ENCODE peak calls at places on chromosome 17, in ten cellular contexts. X, L, M, T, D, B, Q, F, J and S are unnamed samples.

GRCh38 chr17:48134912-48135480 is 27.4 kb downstream of the SNX11 start:
- DNase-seq in J (no peak), T (peak; percentile 27), B (no peak), F (no peak), D (no peak), L (peak; percentile 59), X (no peak), M (no peak), Q (no peak), S (no peak)

GRCh38 chr17:6666557-6666956 is 15.0 kb downstream of the C17orf100 start:
- DNase-seq in M (no peak), X (no peak), D (no peak), F (no peak), L (no peak), B (no peak), Q (no peak), T (no peak), J (no peak), S (no peak)

GRCh38 chr17:7888184-7888920 is at the start of gene CHD3:
- DNase-seq in M (no peak), L (no peak), X (no peak), T (no peak), Q (no peak), D (no peak), J (peak; percentile 32), F (no peak), B (peak; percentile 58), S (no peak)

GRCh38 chr17:74892013-74892841 is 1.2 kb downstream of the FADS6 start:
- DNase-seq in M (no peak), J (no peak), D (no peak), X (no peak), T (no peak), B (no peak), L (no peak), F (no peak), Q (no peak), S (no peak)

GRCh38 chr17:35086931-35087573 is 23.5 kb upstream of the RFFL start:
- DNase-seq in L (no peak), T (no peak), D (no peak), F (no peak), X (peak; percentile 4), M (no peak), Q (no peak), B (no peak), J (no peak), S (no peak)

GRCh38 chr17:59621771-59622170 is 2.1 kb downstream of the CLTC start:
- DNase-seq in D (no peak), J (no peak), Q (no peak), X (no peak), B (no peak), F (no peak), T (no peak), M (no peak), L (no peak), S (no peak)

GRCh38 chr17:55067697-55068439 is 99.3 kb downstream of the STXBP4 start:
- DNase-seq in J (peak; percentile 51), M (no peak), B (no peak), T (peak; percentile 35), L (no peak), F (no peak), X (no peak), D (no peak), Q (no peak), S (no peak)

GRCh38 chr17:62994931-62995330 is 28.9 kb downstream of the TANC2 start:
- DNase-seq in X (no peak), D (no peak), T (no peak), B (no peak), L (no peak), M (no peak), Q (no peak), J (peak; percentile 45), F (no peak), S (no peak)

GRCh38 chr17:39094607-39095308 is 56.7 kb downstream of the PLXDC1 start:
- DNase-seq in B (peak; percentile 64), M (no peak), X (no peak), D (no peak), Q (no peak), J (no peak), L (no peak), F (no peak), T (no peak), S (no peak)

GRCh38 chr17:65956814-65957213 is 235.1 kb downstream of the CEP112 start:
- DNase-seq in J (peak; percentile 65), T (no peak), L (no peak), M (no peak), D (no peak), Q (no peak), F (no peak), X (no peak), B (no peak), S (no peak)

GRCh38 chr17:59174671-59175070 is 19.1 kb downstream of the PRR11 start:
- DNase-seq in J (no peak), M (no peak), X (no peak), Q (no peak), F (no peak), D (no peak), L (no peak), B (no peak), T (no peak), S (no peak)

GRCh38 chr17:40021471-40021961 is 6.3 kb downstream of the CSF3 start:
- DNase-seq in F (no peak), M (peak; percentile 84), J (peak; percentile 76), Q (no peak), B (no peak), X (no peak), T (peak; percentile 98), D (no peak), L (no peak), S (no peak)

GRCh38 chr17:71392715-71393567 is 727.9 kb upstream of the SOX9 start:
- DNase-seq in X (no peak), T (peak; percentile 14), J (peak; percentile 46), F (no peak), M (peak; percentile 56), B (no peak), Q (no peak), L (no peak), D (no peak), S (no peak)

GRCh38 chr17:57957120-57957850 is 2.1 kb upstream of the CUEDC1 start:
- DNase-seq in J (no peak), B (no peak), M (no peak), D (no peak), F (no peak), T (no peak), L (no peak), X (no peak), Q (no peak), S (no peak)

GRCh38 chr17:59668816-59669215 is 38.4 kb downstream of the PTRH2 start:
- DNase-seq in J (peak; percentile 97), D (no peak), M (peak; percentile 76), T (peak; percentile 94), X (no peak), F (no peak), Q (no peak), B (no peak), L (no peak), S (no peak)

GRCh38 chr17:33202011-33202410 is 91.1 kb downstream of the ASIC2 start:
- DNase-seq in M (no peak), F (no peak), B (no peak), L (no peak), J (no peak), Q (no peak), X (no peak), D (no peak), T (no peak), S (no peak)

GRCh38 chr17:5418858-5419355 is 555 bp downstream of the NUP88 start:
- DNase-seq in D (peak; percentile 23), M (no peak), F (peak; percentile 39), J (peak; percentile 42), Q (no peak), L (peak; percentile 20), B (no peak), T (peak; percentile 51), X (no peak), S (no peak)

GRCh38 chr17:13102477-13102876 is 84.7 kb upstream of the ELAC2 start:
- DNase-seq in D (no peak), Q (no peak), T (no peak), X (no peak), M (no peak), F (no peak), B (no peak), J (no peak), L (no peak), S (no peak)

GRCh38 chr17:55722742-55723487 is at the start of gene TMEM100:
- DNase-seq in D (peak; percentile 69), Q (no peak), L (no peak), M (peak; percentile 67), T (peak; percentile 76), B (no peak), X (no peak), J (peak; percentile 95), F (no peak), S (no peak)

GRCh38 chr17:45382982-45383381 is 49.7 kb downstream of the ARHGAP27 start:
- DNase-seq in F (no peak), D (no peak), X (no peak), B (no peak), Q (no peak), T (no peak), M (no peak), L (no peak), J (no peak), S (no peak)

GRCh38 chr17:72591500-72592241 is 470.9 kb downstream of the SOX9 start:
- DNase-seq in F (no peak), B (no peak), M (peak; percentile 15), J (peak; percentile 41), X (no peak), D (no peak), Q (no peak), T (peak; percentile 53), L (peak; percentile 42), S (no peak)

GRCh38 chr17:47404006-47404405 is 80.3 kb downstream of the EFCAB13 start:
- DNase-seq in X (no peak), Q (no peak), T (no peak), M (no peak), D (no peak), L (no peak), J (no peak), B (no peak), F (no peak), S (no peak)

GRCh38 chr17:63831505-63831904 is 4.0 kb upstream of the FTSJ3 start:
- DNase-seq in M (no peak), Q (no peak), X (no peak), J (no peak), D (no peak), B (no peak), F (no peak), L (no peak), T (no peak), S (no peak)

GRCh38 chr17:15180121-15180561 is 85.0 kb downstream of the PMP22 start:
- DNase-seq in B (no peak), D (no peak), M (no peak), X (no peak), Q (no peak), J (no peak), L (peak; percentile 39), T (no peak), F (peak; percentile 22), S (no peak)

GRCh38 chr17:42779304-42779941 is 987 bp upstream of the WNK4 start:
- DNase-seq in Q (no peak), L (no peak), X (no peak), B (no peak), M (no peak), J (no peak), F (no peak), D (no peak), T (no peak), S (no peak)

GRCh38 chr17:17824119-17824779 is 12.5 kb downstream of the SREBF1 start:
- DNase-seq in M (no peak), F (no peak), X (no peak), D (no peak), L (no peak), J (no peak), T (no peak), B (no peak), Q (no peak), S (no peak)

GRCh38 chr17:12729086-12729485 is 60.2 kb upstream of the ARHGAP44 start:
- DNase-seq in L (no peak), J (peak; percentile 53), F (no peak), T (no peak), X (no peak), M (no peak), B (no peak), D (no peak), Q (no peak), S (no peak)

GRCh38 chr17:17868637-17869522 is 32.1 kb upstream of the SREBF1 start:
- DNase-seq in L (peak; percentile 52), Q (peak; percentile 46), X (no peak), B (no peak), J (peak; percentile 66), D (peak; percentile 68), M (peak; percentile 26), T (no peak), F (no peak), S (no peak)